ENCODE peak calls at places on chromosomes 1 and 21, in six cellular contexts. E is AG10803, L is testis, H is OCI-LY7, A is uterus, C is ovary. M is an unnamed sample.
A peak's percentile ranks its signal among the peaks of the same experiment; 100 is the strongest.

GRCh38 chr21:33441489-33442477 is 38.0 kb downstream of the TMEM50B start:
- DNase-seq in E (peak; percentile 84), L (no peak), H (peak; percentile 85), A (no peak), C (peak; percentile 13), M (peak; percentile 53)

GRCh38 chr1:72186733-72187307 is 95.5 kb downstream of the NEGR1 start:
- DNase-seq in E (peak; percentile 42), L (no peak), H (no peak), A (no peak), C (no peak), M (no peak)

GRCh38 chr1:162990665-162991064 is 78.5 kb upstream of the RGS4 start:
- DNase-seq in E (no peak), L (no peak), H (no peak), A (no peak), C (no peak), M (no peak)

GRCh38 chr1:30412241-30413110 is 310.9 kb downstream of the MATN1 start:
- DNase-seq in E (no peak), L (peak; percentile 7), H (no peak), A (no peak), C (no peak), M (no peak)

GRCh38 chr1:225850370-225850769 is 31.8 kb downstream of the TMEM63A start:
- DNase-seq in E (no peak), L (no peak), H (no peak), A (no peak), C (no peak), M (no peak)

GRCh38 chr1:200903793-200904192 is 9.1 kb downstream of the INAVA start:
- DNase-seq in E (no peak), L (no peak), H (no peak), A (no peak), C (no peak), M (no peak)

GRCh38 chr1:71621785-71622184 is 541.0 kb upstream of the ZRANB2 start:
- DNase-seq in E (peak; percentile 55), L (no peak), H (no peak), A (no peak), C (no peak), M (peak; percentile 23)

GRCh38 chr1:208184993-208185703 is 59.0 kb downstream of the PLXNA2 start:
- DNase-seq in E (no peak), L (no peak), H (no peak), A (no peak), C (no peak), M (no peak)

GRCh38 chr1:89198500-89199072 is at the start of gene GBP4:
- DNase-seq in E (peak; percentile 23), L (peak; percentile 55), H (no peak), A (peak; percentile 41), C (peak; percentile 54), M (no peak)

GRCh38 chr21:32413697-32414578 is 1.4 kb downstream of the EVA1C start:
- DNase-seq in E (no peak), L (peak; percentile 46), H (no peak), A (peak; percentile 64), C (peak; percentile 34), M (no peak)

GRCh38 chr21:44613386-44614155 is 1.7 kb downstream of the KRTAP10-8 start:
- DNase-seq in E (no peak), L (no peak), H (no peak), A (no peak), C (no peak), M (no peak)

GRCh38 chr1:156337052-156337887 is 822 bp downstream of the CCT3 start:
- DNase-seq in E (no peak), L (no peak), H (peak; percentile 8), A (no peak), C (peak; percentile 27), M (no peak)

GRCh38 chr21:21715286-21715969 is 717.2 kb downstream of the NCAM2 start:
- DNase-seq in E (peak; percentile 89), L (no peak), H (no peak), A (no peak), C (no peak), M (no peak)

GRCh38 chr1:103101399-103101798 is 6.9 kb downstream of the COL11A1 start:
- DNase-seq in E (no peak), L (no peak), H (no peak), A (no peak), C (no peak), M (no peak)

GRCh38 chr1:1245178-1245839 is 1.2 kb downstream of the C1QTNF12 start:
- DNase-seq in E (no peak), L (no peak), H (no peak), A (no peak), C (no peak), M (no peak)

GRCh38 chr1:1246601-1247340 is at the start of gene C1QTNF12:
- DNase-seq in E (no peak), L (no peak), H (no peak), A (no peak), C (no peak), M (no peak)

GRCh38 chr1:1247341-1247913 is 905 bp upstream of the C1QTNF12 start:
- DNase-seq in E (no peak), L (no peak), H (no peak), A (no peak), C (no peak), M (no peak)

GRCh38 chr1:1245840-1246205 is 699 bp downstream of the C1QTNF12 start:
- DNase-seq in E (no peak), L (no peak), H (no peak), A (no peak), C (no peak), M (no peak)

GRCh38 chr1:1246230-1246600 is 307 bp downstream of the C1QTNF12 start:
- DNase-seq in E (no peak), L (no peak), H (no peak), A (no peak), C (no peak), M (no peak)
- H3K4me3 ChIP-seq in E (no peak overlapping the region), L (no peak overlapping the region), H (no peak overlapping the region), A (no peak overlapping the region), C (no peak overlapping the region), M (no peak overlapping the region)

DNA sequence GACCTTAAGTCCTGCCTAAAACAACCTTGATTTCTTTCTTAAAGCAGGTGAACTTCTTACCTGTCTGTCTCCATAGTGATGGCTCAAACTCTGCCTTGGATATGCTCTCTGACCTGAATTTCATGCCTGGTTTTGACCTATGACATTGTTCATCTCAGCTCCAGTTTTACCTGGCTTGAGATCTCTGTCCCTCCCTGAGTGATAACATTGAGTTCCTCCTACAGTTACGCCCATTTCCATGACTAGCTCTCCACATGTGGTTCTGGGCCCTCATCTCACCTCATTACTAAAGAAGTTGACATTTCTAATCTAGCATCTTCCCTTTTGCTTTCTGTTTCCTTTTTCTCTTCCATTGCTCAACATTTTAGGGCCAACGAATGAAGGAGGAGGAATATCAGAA is 233.1 kb downstream of the HHIPL2 start:
- DNase-seq in E (no peak), L (no peak), H (no peak), A (no peak), C (no peak), M (no peak)
- TF ChIP-seq CTCF in E (no peak), L (no peak), H (no peak), A (no peak), C (no peak), M (no peak)

GRCh38 chr1:161018631-161018930 is 2.4 kb downstream of the F11R start:
- DNase-seq in E (no peak), L (no peak), H (no peak), A (no peak), C (no peak), M (no peak)
- H3K4me3 ChIP-seq in E (no peak overlapping the region), L (no peak overlapping the region), H (no peak overlapping the region), A (no peak overlapping the region), C (no peak overlapping the region), M (no peak overlapping the region)

DNA sequence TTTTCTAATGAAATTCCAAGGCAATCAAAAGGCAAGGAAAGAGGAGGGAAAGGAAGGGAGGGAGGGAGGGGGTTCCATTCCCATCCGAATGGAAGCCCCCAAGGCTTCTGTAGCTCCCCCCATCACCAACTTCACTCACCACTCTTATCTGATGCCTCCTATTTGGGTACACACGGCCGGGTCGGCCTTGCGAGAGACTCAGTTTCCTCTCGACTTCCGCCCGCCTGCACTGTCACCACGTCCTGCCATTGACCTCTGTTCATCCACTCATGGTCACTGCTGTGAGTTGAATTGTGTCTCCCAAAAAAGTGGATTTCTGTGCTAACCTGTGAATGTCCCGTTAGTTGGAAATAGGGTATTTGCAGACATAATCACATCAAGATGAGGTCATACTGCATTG is 11.2 kb downstream of the PDE9A start:
- DNase-seq in E (no peak), L (no peak), H (no peak), A (no peak), C (no peak), M (no peak)
- TF ChIP-seq CTCF in E (no peak), L (no peak), H (no peak), A (no peak), C (no peak), M (no peak)

GRCh38 chr1:230123280-230124186 is 56.5 kb downstream of the GALNT2 start:
- DNase-seq in E (no peak), L (no peak), H (peak; percentile 92), A (no peak), C (no peak), M (no peak)
- H3K4me3 ChIP-seq in E (no peak overlapping the region), L (no peak overlapping the region), H (peak overlapping the region; percentile 31), A (no peak overlapping the region), C (no peak overlapping the region), M (no peak overlapping the region)

GRCh38 chr1:8571200-8571984 is 246.0 kb downstream of the RERE start:
- DNase-seq in E (peak; percentile 45), L (no peak), H (peak; percentile 64), A (no peak), C (no peak), M (no peak)
- TF ChIP-seq CTCF in E (peak; percentile 62), L (peak; percentile 51), H (peak; percentile 97), A (peak; percentile 63), C (peak; percentile 71), M (peak; percentile 42)

GRCh38 chr1:212434992-212435391 is 2.3 kb downstream of the NENF start:
- DNase-seq in E (no peak), L (no peak), H (no peak), A (no peak), C (no peak), M (no peak)

GRCh38 chr1:212432163-212432705 is 486 bp upstream of the NENF start:
- DNase-seq in E (no peak), L (no peak), H (no peak), A (no peak), C (no peak), M (no peak)

GRCh38 chr1:212432706-212433576 is at the start of gene NENF:
- DNase-seq in E (peak; percentile 79), L (peak; percentile 78), H (peak; percentile 74), A (peak; percentile 88), C (peak; percentile 85), M (peak; percentile 11)

GRCh38 chr1:212431656-212432055 is 1.1 kb upstream of the NENF start:
- DNase-seq in E (no peak), L (no peak), H (no peak), A (no peak), C (no peak), M (no peak)

GRCh38 chr1:212433577-212434462 is 1.1 kb downstream of the NENF start:
- DNase-seq in E (no peak), L (no peak), H (no peak), A (no peak), C (no peak), M (no peak)
- H3K4me3 ChIP-seq in E (peak overlapping the region; percentile 78), L (peak overlapping the region; percentile 75), H (peak overlapping the region; percentile 73), A (peak overlapping the region; percentile 60), C (peak overlapping the region; percentile 80), M (peak overlapping the region; percentile 59)

M was measured in BJ.